ENCODE peak calls at places on chromosomes 2 and 18, in four cellular contexts. H is transverse colon, C is breast epithelium, V is adrenal gland. O is an unnamed sample. For H3K4me1, the result is how much of the 10 kb centered on the place peaks cover.

GRCh38 chr2:134138115-134138514 is 115.8 kb upstream of the MGAT5 start:
- DNase-seq in H (no peak), V (no peak), C (no peak), O (no peak)

GRCh38 chr2:6814312-6814711 is 51.4 kb downstream of the CMPK2 start:
- DNase-seq in V (no peak), H (no peak), C (no peak), O (no peak)

GRCh38 chr2:71449343-71449742 is 4.0 kb upstream of the DYSF start:
- DNase-seq in C (no peak), V (no peak), H (no peak), O (no peak)

GRCh38 chr18:29154758-29155725 is 978.1 kb upstream of the CDH2 start:
- DNase-seq in V (no peak), C (peak), H (no peak), O (peak)

GRCh38 chr2:26666671-26667070 is 25.5 kb upstream of the CIB4 start:
- DNase-seq in C (no peak), H (no peak), V (peak), O (no peak)

GRCh38 chr18:3118195-3119010 is 101.4 kb downstream of the MYOM1 start:
- DNase-seq in C (no peak), V (no peak), H (no peak), O (no peak)

GRCh38 chr2:38572167-38572566 is 30.6 kb downstream of the HNRNPLL start:
- DNase-seq in C (no peak), H (no peak), V (peak), O (no peak)

GRCh38 chr2:150485114-150485870 is 2.2 kb downstream of the RND3 start:
- DNase-seq in H (peak), C (peak), V (peak), O (peak)

GRCh38 chr2:240349133-240350005 is 86.1 kb upstream of the GPC1 start:
- DNase-seq in V (no peak), C (no peak), H (no peak), O (no peak)

GRCh38 chr18:56508637-56509036 is 129.8 kb downstream of the TXNL1 start:
- DNase-seq in C (no peak), V (no peak), H (no peak), O (no peak)

GRCh38 chr18:47990981-47991380 is 60.5 kb upstream of the SMAD2 start:
- DNase-seq in V (no peak), H (no peak), C (no peak), O (no peak)

GRCh38 chr2:224927671-224928173 is 114.5 kb downstream of the DOCK10 start:
- DNase-seq in V (no peak), H (peak), C (no peak), O (peak)

GRCh38 chr18:48800877-48801727 is 149.7 kb downstream of the SMAD7 start:
- DNase-seq in V (peak), H (peak), C (no peak), O (no peak)

GRCh38 chr2:42095923-42096408 is 48.1 kb downstream of the PKDCC start:
- DNase-seq in V (peak), C (peak), H (peak), O (peak)

GRCh38 chr2:49661809-49662208 is 507.5 kb upstream of the FSHR start:
- DNase-seq in V (no peak), C (no peak), H (no peak), O (no peak)

GRCh38 chr2:54503192-54503591 is 47.1 kb downstream of the SPTBN1 start:
- DNase-seq in C (no peak), V (no peak), H (peak), O (peak)

GRCh38 chr2:32699151-32699550 is 71.3 kb downstream of the TTC27 start:
- DNase-seq in V (no peak), C (no peak), H (no peak), O (no peak)

GRCh38 chr2:12732663-12733062 is 15.9 kb downstream of the TRIB2 start:
- DNase-seq in C (no peak), V (peak), H (no peak), O (no peak)

GRCh38 chr2:9991221-9991620 is 39.7 kb downstream of the GRHL1 start:
- DNase-seq in C (no peak), H (no peak), V (no peak), O (no peak)

GRCh38 chr2:38692636-38693318 is 26.9 kb downstream of the GALM start:
- DNase-seq in V (peak), H (peak), C (peak), O (peak)

GRCh38 chr2:112880696-112881095 is 30.3 kb upstream of the IL37 start:
- DNase-seq in V (no peak), C (no peak), H (no peak), O (no peak)

DNA sequence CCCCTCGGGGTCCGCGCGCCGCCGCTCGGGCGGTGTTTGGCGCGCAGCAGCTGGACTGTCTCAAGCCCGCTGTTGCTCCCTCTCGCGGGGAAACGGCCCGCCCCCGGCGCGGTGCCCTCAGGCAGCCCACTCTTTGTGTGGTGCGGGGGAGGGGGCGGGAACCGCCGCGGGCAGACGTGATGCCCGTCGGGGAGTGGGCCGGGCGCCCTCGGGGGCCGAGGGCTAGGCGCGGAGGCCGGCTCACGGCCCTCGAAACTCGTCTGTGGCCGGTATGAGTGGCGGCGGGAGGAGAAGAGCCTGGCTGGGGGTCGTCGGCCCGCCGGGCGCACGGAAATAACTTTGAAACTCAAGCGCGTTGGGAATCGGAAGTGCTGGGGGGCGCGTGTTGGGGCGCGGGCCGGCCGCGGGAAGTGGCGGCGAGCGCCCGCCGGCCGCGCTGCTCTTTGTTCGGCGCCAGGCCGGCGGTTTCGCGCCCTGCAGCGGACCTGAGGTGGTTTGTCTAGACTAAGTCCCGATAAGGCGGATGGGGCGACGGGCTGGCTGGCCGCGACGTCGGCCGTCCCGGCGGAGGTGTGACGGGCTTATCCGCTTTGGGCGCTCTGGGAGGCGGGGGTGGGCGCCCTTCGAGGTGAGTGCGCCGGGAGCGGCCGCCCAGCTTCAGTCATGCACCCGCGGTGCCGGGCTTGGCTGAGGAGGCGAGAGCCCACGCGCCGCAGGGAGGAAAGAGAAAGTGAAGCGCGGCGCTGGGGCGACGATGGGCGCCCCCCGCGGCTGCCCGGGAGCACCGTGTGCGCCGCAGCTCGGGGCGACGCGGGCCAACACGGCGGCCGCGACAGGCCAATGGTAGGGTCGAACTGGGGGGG is 679 bp downstream of the PTMA start:
- DNase-seq in C (peak), H (peak), V (peak), O (peak)
- TF ChIP-seq POLR2A in C (no peak), H (peak), V (no peak), O (no peak)

DNA sequence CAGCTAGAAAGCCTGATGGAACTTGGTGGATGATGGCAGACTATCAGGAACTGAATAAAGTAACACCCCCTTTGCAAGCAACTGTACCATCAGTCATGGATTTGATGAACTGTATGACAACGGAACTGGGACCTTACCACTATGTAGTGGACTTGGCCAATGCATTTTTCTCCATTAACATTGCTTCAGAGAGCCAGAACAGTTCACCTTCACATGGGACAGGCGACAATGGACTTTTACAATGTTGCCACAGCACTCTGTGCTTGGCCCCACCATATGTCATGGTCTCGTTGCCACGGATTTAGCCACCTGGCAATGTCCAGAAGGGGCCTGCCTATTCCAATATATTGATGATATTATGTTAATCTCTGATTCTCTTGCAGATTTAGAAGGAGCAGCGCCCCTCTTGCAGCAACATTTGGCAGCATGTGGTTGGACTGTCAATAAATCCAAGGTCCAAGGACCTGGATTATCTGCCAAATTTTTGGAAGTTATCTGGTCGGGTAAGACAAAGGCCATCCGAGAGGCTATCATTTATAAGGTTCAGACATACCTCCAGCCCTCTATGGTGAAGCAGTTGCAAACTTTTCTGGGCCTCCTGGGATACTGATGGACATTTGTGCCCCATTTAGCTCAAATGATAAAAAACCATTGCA is 52.2 kb upstream of the ZC3H15 start:
- DNase-seq in C (no peak), V (no peak), H (no peak), O (no peak)
- TF ChIP-seq CTCF in C (no peak), V (no peak), H (no peak), O (no peak)

DNA sequence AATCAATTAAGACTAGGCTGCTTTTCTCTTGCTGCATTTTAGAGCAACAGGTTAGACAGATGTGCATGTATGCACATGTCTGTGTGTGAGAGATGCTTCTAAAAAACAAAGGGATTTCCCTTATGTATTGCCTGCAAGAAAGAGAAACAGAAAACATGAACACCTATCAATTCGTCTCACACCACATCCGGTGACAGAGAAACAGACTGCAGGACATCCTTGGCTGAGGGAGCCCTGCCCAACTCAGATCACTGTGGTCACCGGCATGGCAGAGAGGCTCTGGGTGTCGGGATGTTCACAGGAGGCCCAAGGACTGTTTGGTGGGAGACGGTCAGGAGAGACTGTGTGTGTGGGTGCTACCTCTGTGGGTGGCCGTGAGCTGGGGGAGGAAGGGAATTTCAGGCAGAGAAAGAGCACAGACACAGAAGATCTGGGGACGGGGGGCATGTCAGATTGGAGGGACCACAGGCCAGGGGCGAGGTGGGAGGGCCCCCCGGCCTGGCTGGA is 24.9 kb downstream of the FHL2 start:
- DNase-seq in C (no peak), V (no peak), H (no peak), O (no peak)
- H3K4me1 ChIP-seq in C (under half), V (under half), H (under half), O (under half)

GRCh38 chr2:19936979-19937378 is 35.2 kb upstream of the TTC32 start:
- DNase-seq in H (no peak), C (no peak), V (no peak), O (no peak)

GRCh38 chr2:19929226-19929625 is 27.4 kb upstream of the TTC32 start:
- DNase-seq in V (no peak), C (no peak), H (no peak), O (no peak)

GRCh38 chr2:19936203-19936602 is 34.4 kb upstream of the TTC32 start:
- DNase-seq in C (no peak), V (no peak), H (no peak), O (no peak)

GRCh38 chr2:19932928-19933327 is 31.1 kb upstream of the TTC32 start:
- DNase-seq in V (no peak), H (no peak), C (no peak), O (no peak)

GRCh38 chr2:19933351-19933981 is 31.7 kb upstream of the TTC32 start:
- DNase-seq in V (no peak), C (no peak), H (no peak), O (no peak)
- TF ChIP-seq POLR2A in V (no peak), C (no peak), H (no peak), O (no peak)

GRCh38 chr18:9831046-9831722 is 54.6 kb upstream of the TXNDC2 start:
- DNase-seq in H (no peak), V (peak), C (no peak), O (peak)
- TF ChIP-seq CTCF in H (no peak), V (no peak), C (no peak), O (peak)

DNA sequence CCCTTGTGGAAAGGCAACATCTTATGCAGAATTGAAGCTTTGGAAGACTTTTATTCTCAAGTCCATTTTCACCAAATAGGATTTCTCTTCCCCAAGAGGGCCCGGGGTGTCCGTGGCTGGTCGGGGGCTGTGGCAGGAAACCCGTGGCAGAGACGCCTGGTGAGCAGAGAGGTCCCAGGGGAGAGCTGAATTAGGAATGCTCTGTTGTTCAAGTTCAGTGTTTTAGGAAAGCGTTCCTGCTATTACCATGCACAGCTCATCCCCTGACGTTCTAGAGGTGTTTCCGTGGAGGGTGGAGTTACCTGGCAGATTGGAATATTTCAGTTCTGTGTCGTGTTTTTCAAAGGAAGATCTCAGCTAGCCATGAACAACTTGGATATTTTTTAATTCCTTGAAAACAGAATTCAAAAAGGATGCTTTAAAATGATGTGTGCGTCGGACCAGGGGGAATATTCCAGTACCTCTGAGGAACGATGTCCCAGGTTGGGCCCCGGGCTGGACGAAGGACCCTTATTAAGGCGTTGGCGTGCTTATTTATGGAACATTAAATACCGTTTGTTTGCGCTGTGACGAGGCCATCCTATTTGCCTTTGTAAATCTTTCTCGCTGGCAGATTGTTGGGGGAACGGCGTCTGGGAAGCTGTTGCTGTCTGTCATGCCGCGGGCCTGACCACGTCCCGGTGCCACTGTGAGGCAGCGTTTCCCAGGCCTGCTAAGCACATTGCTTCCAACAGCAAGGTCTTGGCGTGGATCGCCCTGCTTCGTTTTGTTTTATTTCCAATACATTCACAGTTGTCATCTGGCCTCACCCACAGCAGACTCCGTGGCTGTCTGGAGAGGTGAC is 8.2 kb downstream of the NFATC1 start:
- DNase-seq in C (no peak), H (no peak), V (no peak), O (peak)
- H3K4me1 ChIP-seq in C (under half), H (under half), V (under half), O (under half)

DNA sequence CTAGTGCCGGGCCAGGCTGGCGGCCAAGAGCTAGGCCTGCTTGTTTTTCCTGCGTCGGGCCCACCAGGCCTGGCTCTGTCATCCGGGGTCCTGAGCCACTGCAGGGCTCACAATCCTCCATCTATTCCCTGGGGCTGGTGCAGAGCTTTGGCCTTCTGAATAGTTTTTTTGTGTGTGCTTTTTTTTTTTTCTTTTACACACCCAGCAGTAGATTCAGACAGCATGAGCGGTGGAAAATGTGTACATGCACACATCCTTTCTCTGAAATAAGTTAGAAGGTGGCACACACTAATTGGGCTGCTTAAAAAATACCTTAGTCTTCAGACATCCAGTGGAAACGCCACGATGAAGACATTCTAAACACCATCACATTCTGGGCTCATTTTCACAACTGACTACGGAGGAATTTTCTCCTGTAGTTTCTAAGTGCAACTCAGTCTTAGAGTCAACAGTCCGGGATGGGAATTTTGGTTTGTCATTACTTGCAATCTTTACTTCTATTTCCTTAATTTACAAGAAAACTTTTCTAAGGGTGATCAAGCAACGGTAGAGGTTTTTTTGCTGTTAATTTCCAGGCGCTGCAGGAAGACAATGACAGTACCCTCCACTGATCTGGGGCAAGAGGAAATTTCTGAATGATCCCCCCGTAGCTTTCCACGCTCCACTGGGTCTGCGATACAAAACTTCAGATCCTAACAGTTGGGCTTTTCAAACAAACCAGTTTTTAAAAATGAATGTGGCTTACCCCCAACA is 6.0 kb downstream of the ZFP36L2 start:
- DNase-seq in V (no peak), C (no peak), H (no peak), O (no peak)
- TF ChIP-seq POLR2A in V (no peak), C (no peak), H (peak), O (no peak)

GRCh38 chr2:11129598-11130449 is 25.4 kb upstream of the SLC66A3 start:
- DNase-seq in C (peak), V (no peak), H (peak), O (peak)
- TF ChIP-seq CTCF in C (peak), V (peak), H (peak), O (no peak)

DNA sequence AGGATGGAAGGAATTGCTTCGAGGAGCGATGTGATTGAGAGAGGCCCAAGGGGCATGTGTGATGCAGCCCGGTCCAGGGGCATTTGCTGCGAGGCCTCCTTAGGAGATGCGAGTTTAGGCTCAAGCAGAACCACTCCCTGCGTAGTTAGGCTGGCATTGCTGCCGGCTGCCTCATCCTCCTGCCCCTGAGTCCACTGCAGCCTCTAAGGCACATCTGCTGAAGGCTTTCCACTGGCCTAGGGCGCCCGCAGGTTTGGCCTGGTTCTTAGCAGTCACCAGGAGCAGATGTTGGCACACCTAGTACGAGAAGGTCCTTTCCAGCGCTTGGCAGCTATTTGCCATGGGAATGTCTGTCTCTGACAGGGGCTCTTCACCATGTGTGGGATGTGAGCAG is 20.7 kb downstream of the INPP5D start:
- DNase-seq in H (no peak), C (no peak), V (no peak), O (no peak)
- H3K4me1 ChIP-seq in H (half or more), C (under half), V (under half), O (under half)

GRCh38 chr2:160269365-160269764 is 69.3 kb upstream of the ITGB6 start:
- DNase-seq in V (peak), C (no peak), H (no peak), O (no peak)

GRCh38 chr2:160270571-160271113 is 70.6 kb upstream of the ITGB6 start:
- DNase-seq in C (no peak), V (peak), H (no peak), O (no peak)

GRCh38 chr2:160268382-160268781 is 68.3 kb upstream of the ITGB6 start:
- DNase-seq in V (no peak), C (no peak), H (no peak), O (no peak)

GRCh38 chr2:160271166-160272086 is 71.4 kb upstream of the ITGB6 start:
- DNase-seq in H (no peak), V (no peak), C (no peak), O (no peak)

GRCh38 chr2:160269803-160270570 is 69.9 kb upstream of the ITGB6 start:
- DNase-seq in V (peak), C (peak), H (peak), O (peak)
- TF ChIP-seq POLR2A in V (peak), C (no peak), H (peak), O (peak)